ENCODE peak calls at places on chromosome 14, in five cellular contexts. Q is adipocyte, T is psoas muscle, J is fibroblast of pulmonary artery, D is brain microvascular endothelial cell. K is an unnamed sample.

GRCh38 chr14:54589076-54589475 is 22.1 kb downstream of the SAMD4A start:
- DNase-seq in T (no peak), Q (no peak), D (no peak), J (no peak), K (no peak)

GRCh38 chr14:100297320-100298300 is 8.6 kb downstream of the SLC25A29 start:
- DNase-seq in D (peak; percentile 27), J (peak; percentile 76), T (peak; percentile 87), Q (peak; percentile 61), K (peak; percentile 93)

GRCh38 chr14:65850429-65851145 is 438.1 kb downstream of the FUT8 start:
- DNase-seq in T (no peak), Q (no peak), J (no peak), D (no peak), K (no peak)

GRCh38 chr14:60095781-60096450 is 4.2 kb downstream of the PCNX4 start:
- DNase-seq in D (peak; percentile 71), T (no peak), Q (peak; percentile 48), J (peak; percentile 66), K (peak; percentile 88)

GRCh38 chr14:87142568-87143211 is 850.3 kb downstream of the GALC start:
- DNase-seq in Q (no peak), T (no peak), J (no peak), D (no peak), K (no peak)

GRCh38 chr14:61387076-61387475 is 65.7 kb downstream of the PRKCH start:
- DNase-seq in D (no peak), T (no peak), J (no peak), Q (no peak), K (no peak)

GRCh38 chr14:69154779-69155178 is 1.9 kb upstream of the DCAF5 start:
- DNase-seq in D (peak; percentile 17), T (no peak), Q (no peak), J (peak; percentile 43), K (no peak)

GRCh38 chr14:106269029-106269428 is 742.6 kb downstream of the TMEM121 start:
- DNase-seq in T (no peak), Q (no peak), D (no peak), J (no peak), K (no peak)

GRCh38 chr14:87989613-87990299 is 3.2 kb downstream of the GALC start:
- DNase-seq in D (no peak), Q (no peak), T (no peak), J (no peak), K (no peak)

GRCh38 chr14:68791078-68791983 is 1.5 kb downstream of the ZFP36L1 start:
- DNase-seq in Q (peak; percentile 49), D (no peak), T (no peak), J (peak; percentile 39), K (peak; percentile 50)

GRCh38 chr14:83706555-83706954 is 1823.4 kb upstream of the FLRT2 start:
- DNase-seq in T (no peak), D (no peak), J (no peak), Q (peak; percentile 45), K (no peak)

GRCh38 chr14:69313176-69313575 is 53.2 kb downstream of the GALNT16 start:
- DNase-seq in T (no peak), D (no peak), J (no peak), Q (no peak), K (no peak)

GRCh38 chr14:72822946-72823611 is 70.8 kb downstream of the DPF3 start:
- DNase-seq in J (peak; percentile 60), T (no peak), D (no peak), Q (no peak), K (no peak)

GRCh38 chr14:61503167-61503801 is 181.9 kb downstream of the PRKCH start:
- DNase-seq in D (no peak), J (peak; percentile 71), T (no peak), Q (no peak), K (no peak)

GRCh38 chr14:104218361-104219180 is 80.2 kb downstream of the KIF26A start:
- DNase-seq in T (peak; percentile 35), D (no peak), J (no peak), Q (no peak), K (no peak)

GRCh38 chr14:31902002-31902401 is 175.1 kb upstream of the ARHGAP5 start:
- DNase-seq in D (no peak), Q (no peak), T (no peak), J (no peak), K (no peak)

GRCh38 chr14:44767646-44768173 is 194.0 kb downstream of the KLHL28 start:
- DNase-seq in Q (no peak), D (no peak), T (no peak), J (no peak), K (no peak)

GRCh38 chr14:52954346-52955214 is 3.7 kb upstream of the FERMT2 start:
- DNase-seq in Q (peak; percentile 23), J (peak; percentile 81), D (peak; percentile 32), T (no peak), K (peak; percentile 76)

GRCh38 chr14:106586098-106586704 is 1059.8 kb downstream of the TMEM121 start:
- DNase-seq in D (no peak), J (no peak), Q (no peak), T (no peak), K (no peak)

GRCh38 chr14:54299393-54300363 is 97.1 kb upstream of the CDKN3 start:
- DNase-seq in D (peak; percentile 37), J (peak; percentile 79), Q (no peak), T (no peak), K (peak; percentile 50)

GRCh38 chr14:61653507-61653906 is 41.8 kb upstream of the HIF1A start:
- DNase-seq in T (no peak), Q (peak; percentile 60), D (peak; percentile 61), J (peak; percentile 88), K (peak; percentile 90)

GRCh38 chr14:55094630-55095157 is 34.4 kb upstream of the LGALS3 start:
- DNase-seq in T (no peak), Q (peak; percentile 62), D (no peak), J (no peak), K (peak; percentile 66)

GRCh38 chr14:73895939-73896338 is 9.3 kb downstream of the ZNF410 start:
- DNase-seq in J (no peak), T (no peak), D (no peak), Q (no peak), K (no peak)

DNA sequence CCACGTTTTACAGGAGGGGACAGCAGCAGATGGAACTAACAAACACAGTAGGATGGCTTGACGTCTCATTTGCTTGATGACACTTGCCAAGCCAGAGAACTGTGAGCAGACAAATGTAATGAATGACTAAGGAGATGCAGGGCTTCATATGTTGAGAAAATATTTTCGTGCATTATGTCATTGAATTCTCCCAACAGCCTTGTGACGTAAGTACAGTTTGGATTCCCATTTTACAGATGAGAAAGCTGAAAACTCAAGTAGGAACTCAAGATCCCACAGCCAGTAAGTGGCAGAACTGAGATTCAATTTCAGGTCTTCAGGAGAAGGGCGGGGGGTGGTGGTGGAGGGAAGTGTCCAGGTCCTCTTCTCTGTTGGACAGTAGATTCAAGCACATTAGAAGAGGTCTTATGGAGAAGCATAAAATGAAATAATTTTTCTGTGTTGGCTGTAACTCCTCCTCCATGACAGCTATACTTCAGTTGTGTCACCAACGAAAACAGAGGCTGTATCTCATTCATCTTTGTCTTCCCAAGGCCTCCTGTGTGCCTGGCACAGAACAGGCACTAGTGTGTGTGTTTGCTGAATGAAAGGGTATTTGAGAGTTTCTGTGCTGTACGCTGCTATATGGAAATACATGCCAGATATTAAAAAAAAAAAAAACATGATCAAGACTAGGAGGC is 2.2 kb downstream of the VASH1 start:
- DNase-seq in T (no peak), J (peak; percentile 49), Q (no peak), D (no peak), K (no peak)
- H3K4me3 ChIP-seq in T (peak overlapping the region; percentile 75), J (peak overlapping the region; percentile 73), Q (no peak overlapping the region), D (peak overlapping the region; percentile 69), K (no peak overlapping the region)

GRCh38 chr14:35047961-35048513 is 2.0 kb downstream of the FAM177A1 start:
- DNase-seq in D (no peak), Q (no peak), J (peak; percentile 9), T (no peak), K (no peak)
- H3K4me3 ChIP-seq in D (no peak overlapping the region), Q (peak overlapping the region; percentile 96), J (peak overlapping the region; percentile 30), T (peak overlapping the region; percentile 95), K (peak overlapping the region; percentile 96)

GRCh38 chr14:99034711-99035171 is 237.3 kb downstream of the BCL11B start:
- DNase-seq in T (no peak), J (no peak), D (no peak), Q (no peak), K (no peak)

GRCh38 chr14:99035268-99035667 is 236.7 kb downstream of the BCL11B start:
- DNase-seq in Q (peak; percentile 47), D (no peak), T (peak; percentile 68), J (peak; percentile 6), K (no peak)

GRCh38 chr14:99036594-99037293 is 235.3 kb downstream of the BCL11B start:
- DNase-seq in T (no peak), D (no peak), J (no peak), Q (no peak), K (no peak)

GRCh38 chr14:99037777-99038176 is 234.2 kb downstream of the BCL11B start:
- DNase-seq in Q (no peak), J (no peak), T (no peak), D (no peak), K (no peak)

DNA sequence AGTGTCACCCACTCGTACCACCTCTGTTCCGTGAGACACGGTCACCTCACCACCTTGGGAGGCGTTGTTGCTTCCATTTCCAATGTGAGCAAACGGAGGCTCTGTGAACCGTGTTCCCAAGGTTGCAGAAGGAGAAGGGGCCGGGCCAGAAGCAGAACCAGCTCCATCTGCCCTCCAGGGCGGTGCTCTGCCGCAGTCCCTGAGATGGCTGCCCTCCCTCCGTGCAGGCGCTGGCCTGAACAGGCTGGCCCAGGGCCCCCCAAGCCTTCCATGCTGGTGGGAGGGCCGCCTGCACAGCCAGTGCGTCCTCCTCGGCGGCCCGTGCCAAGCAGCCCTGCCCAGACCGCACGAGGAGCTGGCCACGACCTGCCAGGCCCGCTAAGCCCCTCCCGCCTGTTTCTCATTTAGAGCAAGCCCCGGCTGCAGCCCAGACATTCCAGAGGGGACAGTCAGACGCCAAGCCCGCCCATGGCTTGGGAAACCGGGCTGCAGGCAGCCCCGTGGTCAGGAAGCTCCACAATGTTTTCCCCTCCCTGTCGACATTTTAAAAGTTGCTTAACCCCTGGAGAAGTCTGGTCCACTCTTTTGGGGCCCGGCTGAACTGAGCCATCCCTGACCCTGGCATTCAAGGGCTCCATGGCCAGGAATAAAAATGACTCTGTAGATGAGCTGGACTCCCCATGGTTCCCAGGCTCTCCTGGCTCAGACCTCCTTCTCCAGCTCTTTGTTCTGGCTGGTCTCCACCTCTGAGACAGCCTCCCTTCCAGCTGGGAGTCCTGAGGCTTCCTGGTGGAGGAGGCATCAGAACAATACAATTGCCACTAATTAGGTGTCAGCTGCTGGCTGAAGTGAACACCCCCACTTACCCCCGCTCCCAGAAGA is 236.0 kb downstream of the BCL11B start:
- DNase-seq in T (peak; percentile 93), D (peak; percentile 84), Q (peak; percentile 98), J (peak; percentile 79), K (peak; percentile 55)
- H3K4me3 ChIP-seq in T (peak overlapping the region; percentile 24), D (no peak overlapping the region), Q (peak overlapping the region; percentile 32), J (no peak overlapping the region), K (no peak overlapping the region)

GRCh38 chr14:50821471-50822464 is 9.2 kb downstream of the NIN start:
- DNase-seq in Q (no peak), J (no peak), T (peak; percentile 54), D (no peak), K (peak; percentile 72)
- H3K4me3 ChIP-seq in Q (no peak overlapping the region), J (no peak overlapping the region), T (no peak overlapping the region), D (no peak overlapping the region), K (no peak overlapping the region)

DNA sequence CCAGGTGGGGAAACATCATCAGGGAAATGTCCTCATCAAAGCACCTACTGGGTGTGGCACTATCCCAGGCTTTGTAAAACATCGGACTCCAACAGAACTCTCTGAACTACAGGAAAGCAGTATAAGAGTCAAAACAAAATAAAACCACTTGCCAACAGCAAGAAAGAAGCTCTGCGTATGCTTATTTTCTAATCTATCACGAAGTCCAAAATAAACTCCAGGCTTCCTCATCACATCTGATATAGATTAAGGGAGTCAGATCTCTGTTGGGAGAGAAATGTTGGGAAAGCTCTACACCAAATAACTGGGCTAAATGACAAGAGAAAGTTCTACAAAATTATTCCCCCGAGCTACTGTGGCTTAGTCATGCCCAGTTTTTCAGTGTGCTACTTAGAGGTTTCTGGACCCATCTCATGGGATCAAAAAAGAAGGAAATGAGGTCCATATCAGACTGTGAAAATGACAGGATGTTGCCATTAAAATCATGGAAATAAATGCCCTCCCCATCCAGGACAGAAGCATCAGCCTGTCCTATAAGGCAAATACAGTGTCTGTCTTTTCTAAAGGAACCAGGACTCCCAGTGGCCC is 149.6 kb downstream of the STXBP6 start:
- DNase-seq in Q (peak; percentile 92), J (peak; percentile 45), D (no peak), T (no peak), K (peak; percentile 69)
- H3K4me3 ChIP-seq in Q (peak overlapping the region; percentile 72), J (no peak overlapping the region), D (no peak overlapping the region), T (no peak overlapping the region), K (no peak overlapping the region)

K was measured in fibroblast of villous mesenchyme.